ENCODE peak calls at places on chromosomes 16 and 17, in nine cellular contexts. S, J, W, V, X, Q, O, C and E are unnamed samples.

GRCh38 chr16:2026461-2027023 is at the start of gene NHERF2:
- DNase-seq in S (no peak), J (no peak), W (no peak), V (no peak), X (no peak), Q (no peak), O (peak), C (no peak), E (no peak)

GRCh38 chr16:55478827-55479559 is at the start of gene MMP2:
- DNase-seq in S (no peak), J (no peak), W (no peak), V (peak), X (no peak), Q (peak), O (no peak), C (peak), E (no peak)

GRCh38 chr17:68324654-68325336 is 33.5 kb downstream of the ARSG start:
- DNase-seq in S (no peak), J (no peak), W (no peak), V (no peak), X (no peak), Q (no peak), O (no peak), C (no peak), E (no peak)

GRCh38 chr17:74332763-74333220 is 6.8 kb downstream of the KIF19 start:
- DNase-seq in S (no peak), J (no peak), W (peak), V (no peak), X (no peak), Q (no peak), O (no peak), C (no peak), E (no peak)

GRCh38 chr17:43898446-43898845 is 8.9 kb downstream of the MPP2 start:
- DNase-seq in S (no peak), J (no peak), W (no peak), V (no peak), X (no peak), Q (no peak), O (no peak), C (no peak), E (no peak)

GRCh38 chr17:73465130-73465529 is 153.3 kb upstream of the CDC42EP4 start:
- DNase-seq in S (no peak), J (no peak), W (no peak), V (no peak), X (no peak), Q (no peak), O (no peak), C (no peak), E (no peak)

GRCh38 chr16:83400234-83400633 is 407.5 kb upstream of the HSBP1 start:
- DNase-seq in S (no peak), J (no peak), W (no peak), V (no peak), X (no peak), Q (no peak), O (no peak), C (no peak), E (no peak)

GRCh38 chr16:76235025-76235424 is 42.2 kb upstream of the CNTNAP4 start:
- DNase-seq in S (no peak), J (no peak), W (no peak), V (no peak), X (no peak), Q (no peak), O (no peak), C (no peak), E (no peak)

GRCh38 chr17:37368577-37368976 is 7.2 kb upstream of the C17orf78 start:
- DNase-seq in S (no peak), J (no peak), W (no peak), V (no peak), X (no peak), Q (no peak), O (no peak), C (peak), E (no peak)

GRCh38 chr17:21286066-21286770 is 1.7 kb downstream of the MAP2K3 start:
- DNase-seq in S (no peak), J (no peak), W (no peak), V (peak), X (peak), Q (peak), O (no peak), C (peak), E (peak)

GRCh38 chr17:1122681-1123396 is 56.9 kb downstream of the ABR start:
- DNase-seq in S (peak), J (peak), W (peak), V (peak), X (no peak), Q (peak), O (peak), C (peak), E (peak)

GRCh38 chr17:1999557-2000251 is 25.4 kb downstream of the RTN4RL1 start:
- DNase-seq in S (no peak), J (no peak), W (no peak), V (peak), X (no peak), Q (no peak), O (no peak), C (peak), E (peak)

GRCh38 chr17:78517421-78517820 is 59.8 kb downstream of the DNAH17 start:
- DNase-seq in S (no peak), J (no peak), W (no peak), V (peak), X (no peak), Q (no peak), O (no peak), C (no peak), E (no peak)

GRCh38 chr16:75250089-75250808 is 1.2 kb downstream of the BCAR1 start:
- DNase-seq in S (no peak), J (no peak), W (no peak), V (no peak), X (no peak), Q (no peak), O (no peak), C (peak), E (no peak)

GRCh38 chr17:29212681-29213121 is 32.5 kb upstream of the MYO18A start:
- DNase-seq in S (no peak), J (no peak), W (no peak), V (peak), X (no peak), Q (no peak), O (no peak), C (peak), E (no peak)

GRCh38 chr17:16215002-16215272 is 397 bp downstream of the NCOR1 start:
- DNase-seq in S (no peak), J (peak), W (no peak), V (peak), X (no peak), Q (no peak), O (no peak), C (peak), E (peak)